ENCODE peak calls at places on chromosome 10, in four cellular contexts. J is pulmonary artery endothelial cell, O is HT1080, M is Ammon's horn. Z is an unnamed sample.

GRCh38 chr10:97332586-97333350 is 1.8 kb downstream of the FRAT2 start:
- DNase-seq in J (peak; percentile 40), O (peak; percentile 66), M (peak; percentile 83), Z (peak; percentile 82)

GRCh38 chr10:28685717-28686116 is 8.4 kb downstream of the BAMBI start:
- DNase-seq in J (no peak), O (no peak), M (no peak), Z (peak; percentile 84)

GRCh38 chr10:43775379-43775778 is 126.7 kb upstream of the ZNF32 start:
- DNase-seq in J (no peak), O (no peak), M (no peak), Z (no peak)

GRCh38 chr10:69345402-69345801 is 67.1 kb downstream of the HK1 start:
- DNase-seq in J (no peak), O (no peak), M (no peak), Z (no peak)

GRCh38 chr10:74683621-74684114 is 142.7 kb upstream of the KAT6B start:
- DNase-seq in J (no peak), O (no peak), M (no peak), Z (no peak)

GRCh38 chr10:47383254-47384147 is 592 bp downstream of the ZNF488 start:
- DNase-seq in J (no peak), O (no peak), M (peak; percentile 49), Z (peak; percentile 43)

GRCh38 chr10:13346280-13346819 is 1.7 kb downstream of the SEPHS1 start:
- DNase-seq in J (no peak), O (no peak), M (no peak), Z (peak; percentile 39)

GRCh38 chr10:129965418-129965793 is 1.3 kb upstream of the EBF3 start:
- DNase-seq in J (no peak), O (no peak), M (no peak), Z (no peak)

GRCh38 chr10:107165007-107165406 is 501 bp upstream of the SORCS1 start:
- DNase-seq in J (no peak), O (no peak), M (no peak), Z (no peak)

GRCh38 chr10:121527690-121528089 is 70.6 kb downstream of the FGFR2 start:
- DNase-seq in J (no peak), O (no peak), M (no peak), Z (no peak)

GRCh38 chr10:42951486-42952251 is 125.2 kb upstream of the RET start:
- DNase-seq in J (no peak), O (no peak), M (no peak), Z (no peak)

GRCh38 chr10:80204801-80205477 is 398 bp downstream of the ANXA11 start:
- DNase-seq in J (no peak), O (no peak), M (no peak), Z (peak; percentile 39)

GRCh38 chr10:104336829-104337526 is 1.3 kb downstream of the ITPRIP start:
- DNase-seq in J (no peak), O (no peak), M (no peak), Z (no peak)

GRCh38 chr10:84335516-84335915 is 7.1 kb downstream of the CCSER2 start:
- DNase-seq in J (no peak), O (no peak), M (no peak), Z (no peak)

GRCh38 chr10:101716891-101717659 is 22.1 kb upstream of the FBXW4 start:
- DNase-seq in J (no peak), O (peak; percentile 8), M (no peak), Z (no peak)

GRCh38 chr10:22245567-22245966 is 27.8 kb upstream of the EBLN1 start:
- DNase-seq in J (no peak), O (peak; percentile 84), M (no peak), Z (no peak)

GRCh38 chr10:58508316-58508715 is 4.4 kb upstream of the BICC1 start:
- DNase-seq in J (no peak), O (peak; percentile 12), M (no peak), Z (no peak)

GRCh38 chr10:15451137-15452094 is 80.3 kb upstream of the FAM171A1 start:
- DNase-seq in J (no peak), O (no peak), M (no peak), Z (no peak)

GRCh38 chr10:21292763-21293517 is 232.5 kb downstream of the SKIDA1 start:
- DNase-seq in J (peak; percentile 77), O (peak; percentile 94), M (peak; percentile 48), Z (peak; percentile 94)

GRCh38 chr10:86439544-86439943 is 72.9 kb upstream of the GRID1 start:
- DNase-seq in J (no peak), O (peak; percentile 67), M (peak; percentile 70), Z (peak; percentile 10)

GRCh38 chr10:3807221-3807927 is 22.4 kb upstream of the KLF6 start:
- DNase-seq in J (no peak), O (peak; percentile 70), M (no peak), Z (peak; percentile 72)

GRCh38 chr10:110708776-110709443 is 64.8 kb downstream of the RBM20 start:
- DNase-seq in J (no peak), O (no peak), M (no peak), Z (no peak)

Z was measured in cerebellar cortex.